ENCODE peak calls at places on chromosomes 2 and 18, in ten cellular contexts. T is prostate gland; X is KG1; C is NCI-H2029; K is activated T-helper 1 cell treated with anti-CD3 and anti-CD28 coated beads, Interleukin-12 subunit alpha, Interleukin-12 subunit beta, Interleukin-2, Interleukin-4 antibody, amounts not matched to agents 30 ng/mL and 10 ng/mL and 1 ng/mL, durations not matched to agents 14 hours and 24 hours and 36 hours; U is IMR-90; Q is activated CD8-positive, alpha-beta memory T cell treated with anti-CD3 and anti-CD28 coated beads for 48 hours; N is activated T-cell treated with anti-CD3 and anti-CD28 coated beads, Interleukin-2, amount 50 U/mL, for 72 hours; L is aorta; D is Kasumi-1. H is an unnamed sample.

GRCh38 chr2:42877936-42878335 is 85.6 kb upstream of the HAAO start:
- DNase-seq in T (no peak), X (no peak), C (no peak), K (no peak), U (no peak), Q (no peak), N (no peak), L (no peak), D (no peak), H (no peak)

GRCh38 chr2:85584354-85584856 is at the start of gene VAMP5:
- DNase-seq in T (no peak), X (no peak), C (no peak), K (no peak), U (no peak), Q (no peak), N (no peak), L (peak), D (no peak), H (no peak)

GRCh38 chr2:190849774-190850173 is 30.8 kb upstream of the GLS start:
- DNase-seq in T (no peak), X (no peak), C (no peak), K (no peak), U (peak), Q (no peak), N (no peak), L (peak), D (no peak), H (no peak)

GRCh38 chr2:3147641-3148530 is 229.7 kb downstream of the EIPR1 start:
- DNase-seq in T (no peak), X (no peak), C (no peak), K (no peak), U (no peak), Q (no peak), N (no peak), L (no peak), D (no peak), H (no peak)

GRCh38 chr2:20452551-20452950 is 5.7 kb downstream of the RHOB start:
- DNase-seq in T (no peak), X (no peak), C (no peak), K (no peak), U (peak), Q (no peak), N (no peak), L (peak), D (no peak), H (no peak)

GRCh38 chr2:98915751-98916358 is 20.2 kb downstream of the CRACDL start:
- DNase-seq in T (no peak), X (no peak), C (no peak), K (no peak), U (peak), Q (no peak), N (no peak), L (no peak), D (no peak), H (no peak)

GRCh38 chr2:215022418-215022817 is 116.0 kb downstream of the ABCA12 start:
- DNase-seq in T (no peak), X (no peak), C (no peak), K (no peak), U (peak), Q (no peak), N (no peak), L (no peak), D (no peak), H (no peak)

GRCh38 chr18:44771957-44772917 is 91.5 kb downstream of the SETBP1 start:
- DNase-seq in T (no peak), X (no peak), C (no peak), K (no peak), U (no peak), Q (no peak), N (no peak), L (no peak), D (no peak), H (no peak)

GRCh38 chr2:221203846-221204245 is 368.3 kb downstream of the EPHA4 start:
- DNase-seq in T (peak), X (no peak), C (peak), K (no peak), U (no peak), Q (no peak), N (no peak), L (no peak), D (no peak), H (peak)

GRCh38 chr18:31634331-31634713 is 42.6 kb downstream of the TTR start:
- DNase-seq in T (no peak), X (peak), C (no peak), K (no peak), U (no peak), Q (no peak), N (no peak), L (no peak), D (peak), H (no peak)

GRCh38 chr2:191657977-191658376 is 20.0 kb upstream of the NABP1 start:
- DNase-seq in T (no peak), X (no peak), C (no peak), K (no peak), U (peak), Q (no peak), N (no peak), L (no peak), D (no peak), H (no peak)

GRCh38 chr2:106053116-106053515 is 141.0 kb downstream of the UXS1 start:
- DNase-seq in T (no peak), X (no peak), C (no peak), K (no peak), U (peak), Q (no peak), N (no peak), L (no peak), D (peak), H (no peak)

GRCh38 chr2:206611736-206612135 is 30.6 kb upstream of the FAM237A start:
- DNase-seq in T (no peak), X (no peak), C (no peak), K (no peak), U (no peak), Q (no peak), N (no peak), L (no peak), D (no peak), H (no peak)

GRCh38 chr2:26243643-26244478 is 571 bp downstream of the HADHA start:
- DNase-seq in T (no peak), X (peak), C (peak), K (no peak), U (peak), Q (no peak), N (no peak), L (no peak), D (peak), H (peak)

GRCh38 chr2:20766798-20767644 is 55.9 kb downstream of the LDAH start:
- DNase-seq in T (no peak), X (no peak), C (no peak), K (no peak), U (no peak), Q (no peak), N (no peak), L (no peak), D (no peak), H (no peak)

GRCh38 chr18:44651453-44651852 is 29.2 kb upstream of the SETBP1 start:
- DNase-seq in T (no peak), X (no peak), C (no peak), K (no peak), U (peak), Q (no peak), N (no peak), L (no peak), D (no peak), H (no peak)

GRCh38 chr2:178676046-178676445 is 131.2 kb downstream of the TTN start:
- DNase-seq in T (no peak), X (no peak), C (no peak), K (no peak), U (no peak), Q (no peak), N (no peak), L (no peak), D (no peak), H (no peak)

GRCh38 chr2:230895536-230896345 is 29.3 kb downstream of the GPR55 start:
- DNase-seq in T (no peak), X (no peak), C (peak), K (no peak), U (no peak), Q (no peak), N (no peak), L (no peak), D (no peak), H (no peak)

GRCh38 chr2:31440764-31441163 is 26.2 kb upstream of the XDH start:
- DNase-seq in T (no peak), X (no peak), C (no peak), K (no peak), U (peak), Q (no peak), N (no peak), L (no peak), D (no peak), H (no peak)

GRCh38 chr2:16640867-16641266 is 24.8 kb downstream of the CYRIA start:
- DNase-seq in T (no peak), X (no peak), C (no peak), K (no peak), U (peak), Q (no peak), N (no peak), L (no peak), D (no peak), H (no peak)

GRCh38 chr2:119264781-119265692 is 41.4 kb downstream of the STEAP3 start:
- DNase-seq in T (peak), X (no peak), C (peak), K (peak), U (peak), Q (peak), N (peak), L (no peak), D (peak), H (peak)

GRCh38 chr2:65436825-65437221 is 4.4 kb upstream of the SPRED2 start:
- DNase-seq in T (no peak), X (no peak), C (no peak), K (peak), U (no peak), Q (no peak), N (peak), L (no peak), D (peak), H (peak)

GRCh38 chr2:196291873-196292800 is 120.8 kb upstream of the STK17B start:
- DNase-seq in T (peak), X (no peak), C (peak), K (no peak), U (no peak), Q (no peak), N (no peak), L (no peak), D (no peak), H (no peak)

GRCh38 chr2:64336171-64336570 is 117.8 kb upstream of the LGALSL start:
- DNase-seq in T (no peak), X (no peak), C (no peak), K (no peak), U (no peak), Q (no peak), N (no peak), L (no peak), D (no peak), H (no peak)

GRCh38 chr2:30662268-30663131 is 144.7 kb downstream of the CAPN13 start:
- DNase-seq in T (no peak), X (no peak), C (peak), K (no peak), U (peak), Q (no peak), N (no peak), L (no peak), D (peak), H (no peak)

GRCh38 chr18:76579301-76579695 is 84.3 kb upstream of the ZNF516 start:
- DNase-seq in T (no peak), X (no peak), C (no peak), K (no peak), U (no peak), Q (no peak), N (no peak), L (no peak), D (no peak), H (no peak)

GRCh38 chr2:27953077-27953476 is 62.5 kb downstream of the BABAM2 start:
- DNase-seq in T (no peak), X (no peak), C (no peak), K (no peak), U (no peak), Q (no peak), N (no peak), L (no peak), D (no peak), H (no peak)

GRCh38 chr2:232571026-232571474 is 20.6 kb downstream of the EIF4E2 start:
- DNase-seq in T (no peak), X (no peak), C (no peak), K (no peak), U (peak), Q (no peak), N (no peak), L (no peak), D (no peak), H (no peak)

GRCh38 chr2:112642961-112643360 is 2.8 kb upstream of the SLC20A1 start:
- DNase-seq in T (no peak), X (no peak), C (no peak), K (no peak), U (no peak), Q (no peak), N (no peak), L (no peak), D (no peak), H (no peak)

GRCh38 chr2:140567734-140568133 is 1563.1 kb downstream of the LRP1B start:
- DNase-seq in T (no peak), X (no peak), C (no peak), K (no peak), U (peak), Q (no peak), N (no peak), L (no peak), D (no peak), H (no peak)

GRCh38 chr2:215693269-215693998 is 257.6 kb upstream of the FN1 start:
- DNase-seq in T (no peak), X (no peak), C (no peak), K (no peak), U (peak), Q (no peak), N (no peak), L (no peak), D (no peak), H (no peak)

GRCh38 chr2:73156539-73157124 is 43.9 kb upstream of the RAB11FIP5 start:
- DNase-seq in T (no peak), X (peak), C (no peak), K (peak), U (peak), Q (no peak), N (peak), L (peak), D (peak), H (no peak)

GRCh38 chr2:64023485-64024258 is 4.4 kb upstream of the VPS54 start:
- DNase-seq in T (no peak), X (no peak), C (no peak), K (no peak), U (no peak), Q (no peak), N (no peak), L (no peak), D (no peak), H (peak)

GRCh38 chr18:50819027-50819726 is 639 bp downstream of the MRO start:
- DNase-seq in T (peak), X (no peak), C (peak), K (no peak), U (no peak), Q (no peak), N (no peak), L (peak), D (peak), H (no peak)

GRCh38 chr18:58862851-58863538 is 1.7 kb upstream of the ZNF532 start:
- DNase-seq in T (no peak), X (no peak), C (peak), K (no peak), U (peak), Q (no peak), N (peak), L (no peak), D (no peak), H (peak)

GRCh38 chr2:67733517-67733916 is 329.3 kb downstream of the C1D start:
- DNase-seq in T (no peak), X (no peak), C (peak), K (no peak), U (no peak), Q (no peak), N (peak), L (no peak), D (peak), H (peak)

GRCh38 chr2:127421871-127422618 is 3.8 kb downstream of the PROC start:
- DNase-seq in T (no peak), X (no peak), C (no peak), K (no peak), U (no peak), Q (no peak), N (no peak), L (no peak), D (no peak), H (no peak)

GRCh38 chr2:199946836-199947235 is 8.5 kb downstream of the TYW5 start:
- DNase-seq in T (no peak), X (no peak), C (no peak), K (no peak), U (no peak), Q (no peak), N (no peak), L (no peak), D (no peak), H (no peak)